ENCODE peak calls at places on chromosomes 5 and 9, in seven cellular contexts. Q, I, X, P, E, O and D are unnamed samples.
A peak's percentile ranks its signal among the peaks of the same experiment; 100 is the strongest.

GRCh38 chr9:110555971-110556370 is 23.6 kb downstream of the SVEP1 start:
- DNase-seq in P (peak; percentile 32), I (no peak), Q (peak; percentile 88), X (no peak), O (no peak), E (no peak), D (no peak)

GRCh38 chr5:6754766-6755165 is 41.5 kb downstream of the TENT4A start:
- DNase-seq in I (no peak), X (no peak), E (no peak), P (no peak), O (no peak), Q (no peak), D (no peak)

GRCh38 chr9:22855956-22856355 is 409.3 kb downstream of the DMRTA1 start:
- DNase-seq in O (no peak), P (no peak), I (no peak), E (no peak), Q (no peak), X (no peak), D (no peak)

GRCh38 chr9:38047301-38048251 is 21.5 kb downstream of the SHB start:
- DNase-seq in P (peak; percentile 58), I (peak; percentile 23), X (no peak), O (peak; percentile 79), Q (peak; percentile 84), E (no peak), D (peak; percentile 16)

GRCh38 chr5:180860273-180860886 is 696 bp downstream of the ZFP62 start:
- DNase-seq in I (peak; percentile 75), O (no peak), X (peak; percentile 65), P (no peak), E (peak; percentile 54), Q (peak; percentile 16), D (peak; percentile 66)

GRCh38 chr5:127313847-127314473 is 23.4 kb downstream of the MEGF10 start:
- DNase-seq in P (no peak), O (no peak), E (peak; percentile 66), Q (peak; percentile 32), X (peak; percentile 27), I (peak; percentile 60), D (peak; percentile 65)

GRCh38 chr9:112820886-112821285 is 69.8 kb downstream of the SLC46A2 start:
- DNase-seq in P (no peak), Q (peak; percentile 59), I (no peak), O (no peak), X (no peak), E (no peak), D (no peak)

GRCh38 chr5:143405063-143405746 is 1.7 kb upstream of the NR3C1 start:
- DNase-seq in I (peak; percentile 89), E (peak; percentile 87), Q (peak; percentile 73), O (no peak), X (peak; percentile 77), P (peak; percentile 75), D (peak; percentile 74)

GRCh38 chr9:138071731-138072130 is 194.1 kb downstream of the CACNA1B start:
- DNase-seq in X (no peak), P (no peak), Q (no peak), E (no peak), O (no peak), I (no peak), D (no peak)

GRCh38 chr5:53253421-53253871 is 143.9 kb upstream of the MOCS2 start:
- DNase-seq in P (peak; percentile 11), O (no peak), E (no peak), I (no peak), X (no peak), Q (peak; percentile 66), D (no peak)

GRCh38 chr5:88877826-88878225 is 5.2 kb downstream of the MEF2C start:
- DNase-seq in I (no peak), Q (no peak), P (no peak), X (no peak), E (no peak), O (no peak), D (peak; percentile 39)

GRCh38 chr9:91824151-91824550 is 125.9 kb downstream of the ROR2 start:
- DNase-seq in O (no peak), P (no peak), E (no peak), I (no peak), Q (no peak), X (no peak), D (no peak)

GRCh38 chr5:157669701-157670097 is 1.6 kb upstream of the C5orf52 start:
- DNase-seq in X (no peak), P (no peak), E (no peak), O (no peak), Q (no peak), I (no peak), D (no peak)